ENCODE peak calls at places on chromosomes 13 and 19, in seven cellular contexts. Y is fibroblast of lung, U is A549, E is prostate gland, G is neural crest cell, M is left ventricle myocardium inferior, S is GM12878. K is an unnamed sample.

GRCh38 chr19:19652482-19653295 is 9.2 kb upstream of the GMIP start:
- DNase-seq in S (no peak), U (no peak), E (no peak), G (no peak), M (no peak), Y (no peak), K (no peak)

GRCh38 chr19:1855040-1855827 is 7.0 kb upstream of the REXO1 start:
- DNase-seq in U (peak), S (peak), M (peak), G (peak), Y (peak), E (peak), K (peak)

GRCh38 chr19:55712804-55713631 is 25.2 kb downstream of the NLRP9 start:
- DNase-seq in U (no peak), G (no peak), M (no peak), E (no peak), S (no peak), Y (no peak), K (no peak)

GRCh38 chr19:10238172-10238783 is 7.1 kb upstream of the S1PR2 start:
- DNase-seq in U (peak), S (no peak), G (no peak), M (peak), E (no peak), Y (peak), K (no peak)

GRCh38 chr13:26721251-26721939 is 39.2 kb downstream of the GPR12 start:
- DNase-seq in Y (no peak), U (peak), E (no peak), G (no peak), M (no peak), S (no peak), K (no peak)

GRCh38 chr19:35392742-35393350 is 22.0 kb downstream of the GPR42 start:
- DNase-seq in U (no peak), Y (no peak), S (no peak), G (no peak), M (no peak), E (no peak), K (no peak)

GRCh38 chr19:2527171-2527570 is 51.2 kb downstream of the GADD45B start:
- DNase-seq in M (no peak), Y (no peak), E (no peak), S (no peak), G (no peak), U (no peak), K (no peak)

GRCh38 chr19:45800009-45800553 is 7.4 kb upstream of the DMWD start:
- DNase-seq in S (no peak), E (no peak), M (no peak), U (peak), G (no peak), Y (peak), K (no peak)

GRCh38 chr13:51346397-51346796 is 6.9 kb downstream of the SERPINE3 start:
- DNase-seq in S (no peak), E (no peak), U (no peak), M (no peak), Y (no peak), G (no peak), K (no peak)

GRCh38 chr19:45681391-45682015 is 10.2 kb downstream of the SNRPD2 start:
- DNase-seq in S (no peak), Y (peak), G (peak), E (peak), U (peak), M (peak), K (peak)

GRCh38 chr13:101007245-101007644 is 332.6 kb upstream of the TMTC4 start:
- DNase-seq in S (no peak), M (no peak), G (no peak), U (no peak), E (no peak), Y (no peak), K (no peak)

GRCh38 chr13:109998808-109999528 is 212.6 kb upstream of the IRS2 start:
- DNase-seq in M (no peak), U (peak), Y (peak), G (no peak), E (no peak), S (no peak), K (no peak)

GRCh38 chr19:590396-590745 is 690 bp downstream of the HCN2 start:
- DNase-seq in Y (peak), E (no peak), G (no peak), U (no peak), M (no peak), S (no peak), K (peak)

GRCh38 chr13:73060251-73061160 is 1.7 kb downstream of the KLF5 start:
- DNase-seq in U (no peak), M (no peak), E (peak), Y (peak), S (no peak), G (no peak), K (peak)

GRCh38 chr13:101514695-101515275 is 62.3 kb downstream of the ITGBL1 start:
- DNase-seq in E (no peak), G (peak), U (peak), M (no peak), S (no peak), Y (peak), K (peak)

GRCh38 chr13:65613004-65613403 is 1617.1 kb downstream of the PCDH9 start:
- DNase-seq in E (no peak), Y (no peak), U (peak), G (no peak), M (no peak), S (no peak), K (no peak)
- TF ChIP-seq CTCF in E (no peak), Y (peak), U (no peak), G (peak), M (no peak), S (no peak), K (peak)

GRCh38 chr13:75432045-75432444 is 49.9 kb downstream of the TBC1D4 start:
- DNase-seq in M (no peak), U (peak), Y (no peak), E (no peak), S (no peak), G (no peak), K (no peak)
- TF ChIP-seq CTCF in M (no peak), U (peak), Y (no peak), E (no peak), S (no peak), G (no peak), K (no peak)

DNA sequence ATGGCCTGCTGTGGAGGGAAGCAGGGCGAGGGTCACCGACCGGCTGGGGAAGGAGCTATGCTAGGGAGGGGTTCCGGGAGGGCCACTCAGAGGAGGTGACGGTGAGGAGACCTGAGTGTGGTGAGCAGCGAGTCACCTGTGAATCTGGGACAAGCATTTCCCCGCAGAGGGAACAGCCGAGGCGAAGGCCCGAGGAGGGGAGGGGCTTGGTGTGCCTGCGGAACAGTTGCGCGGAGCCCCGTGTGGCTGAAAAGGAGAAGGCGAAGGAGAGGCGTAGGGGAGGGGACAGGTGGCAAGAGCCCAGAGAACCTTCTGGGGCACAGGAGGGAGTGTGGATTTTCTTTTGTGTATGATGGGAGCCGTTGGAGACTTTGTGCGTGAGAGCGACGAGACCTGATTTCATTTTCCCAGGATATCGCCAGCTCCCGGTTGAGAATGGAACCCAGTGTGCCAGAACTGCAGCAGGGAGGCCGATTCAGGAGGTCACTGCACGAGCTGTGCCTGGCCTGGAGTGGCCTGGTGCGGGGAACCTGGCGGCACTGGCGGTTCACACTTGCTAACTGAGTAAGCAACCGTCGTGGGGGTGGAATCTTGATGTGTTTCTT is 117.7 kb upstream of the ZNF507 start:
- DNase-seq in E (no peak), U (no peak), S (no peak), Y (no peak), G (no peak), M (no peak), K (no peak)
- TF ChIP-seq CTCF in E (no peak), U (no peak), S (no peak), Y (no peak), G (no peak), M (no peak), K (no peak)

DNA sequence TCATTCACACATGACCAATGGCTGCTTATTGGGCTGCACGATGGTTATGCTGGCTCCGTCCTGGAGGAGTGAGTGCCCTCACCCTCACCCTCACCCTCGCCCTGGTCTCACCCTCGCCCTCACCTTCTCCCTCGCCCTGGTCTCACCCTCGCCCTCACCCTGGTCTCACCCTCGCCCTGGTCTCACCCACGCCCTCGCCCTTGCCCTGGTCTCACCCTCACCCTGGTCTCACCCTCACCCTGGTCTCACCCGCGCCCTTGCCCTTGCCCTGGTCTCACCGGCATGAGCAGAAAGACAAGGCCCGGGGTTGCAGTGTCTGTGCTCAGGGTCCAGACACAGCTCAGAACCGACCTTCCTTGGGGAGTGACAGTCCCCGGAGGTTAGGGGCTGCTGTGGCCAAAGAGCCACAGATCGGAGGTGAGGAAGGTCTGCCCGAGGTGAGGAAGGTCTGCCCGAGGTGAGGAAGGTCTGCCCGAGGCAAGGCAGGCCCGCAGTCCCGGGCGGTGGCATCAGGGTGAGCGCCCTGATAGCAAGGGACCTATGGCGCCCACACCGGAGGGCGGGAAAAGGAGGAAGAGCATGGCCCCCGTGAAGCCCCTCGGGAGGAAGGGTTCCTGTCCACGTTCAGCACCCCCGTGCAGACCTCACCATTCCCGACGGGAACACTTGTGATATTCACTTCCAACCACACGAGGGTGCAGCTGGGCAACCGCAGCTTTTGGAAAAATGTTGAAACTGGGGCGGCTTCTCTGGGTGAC is 65.6 kb downstream of the MCF2L start:
- DNase-seq in S (no peak), U (peak), E (peak), Y (peak), M (no peak), G (peak), K (peak)
- TF ChIP-seq CTCF in S (no peak), U (peak), E (peak), Y (peak), M (peak), G (peak), K (peak)

DNA sequence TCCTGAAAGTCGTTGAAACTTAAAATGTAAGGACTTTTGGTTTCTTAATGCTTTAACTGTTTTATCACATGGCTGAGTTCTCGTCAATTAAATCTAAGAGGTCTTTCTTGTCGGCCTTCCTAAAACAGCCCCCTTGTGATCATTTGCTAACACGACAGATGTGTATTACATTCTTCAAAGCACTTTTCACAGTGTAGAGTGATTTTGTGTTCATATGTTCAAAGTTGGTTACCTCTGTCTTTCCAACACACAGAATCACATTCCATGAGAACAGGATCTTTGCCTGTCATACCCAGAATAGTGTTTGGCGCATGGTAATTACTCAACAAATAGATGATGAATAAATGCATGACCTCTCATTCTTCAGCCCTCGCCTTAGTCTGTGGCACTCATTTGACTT is 1.1 kb downstream of the GTF2F2 start:
- DNase-seq in M (no peak), Y (peak), G (no peak), E (no peak), S (no peak), U (peak), K (no peak)
- TF ChIP-seq CTCF in M (no peak), Y (no peak), G (peak), E (no peak), S (no peak), U (no peak), K (peak)

GRCh38 chr19:6590458-6591319 is at the start of gene CD70:
- DNase-seq in M (no peak), E (no peak), S (peak), G (peak), Y (no peak), U (peak), K (peak)
- TF ChIP-seq CTCF in M (no peak), E (no peak), S (no peak), G (no peak), Y (no peak), U (no peak), K (no peak)

DNA sequence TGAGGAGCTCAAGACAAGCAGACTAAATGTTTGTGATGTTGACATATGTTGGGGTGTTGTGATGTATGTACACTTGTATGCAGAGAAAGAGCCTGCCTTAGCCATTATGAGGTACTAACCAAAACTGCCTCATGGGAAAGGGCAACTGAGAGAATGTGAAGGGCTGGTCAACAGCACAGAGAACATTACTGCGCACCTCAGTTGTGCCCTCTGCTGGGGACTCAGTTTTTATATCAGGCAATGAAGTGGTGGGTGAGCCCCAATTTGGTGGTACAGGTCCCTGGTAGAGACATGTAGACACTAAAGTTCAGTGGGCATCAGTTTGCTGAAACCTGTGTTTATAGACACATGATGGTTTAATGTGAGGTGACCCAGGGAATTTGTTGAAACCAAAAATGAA is 286.9 kb downstream of the DCT start:
- DNase-seq in M (no peak), G (peak), U (peak), E (peak), S (no peak), Y (peak), K (peak)
- TF ChIP-seq CTCF in M (peak), G (peak), U (peak), E (peak), S (peak), Y (peak), K (peak)

DNA sequence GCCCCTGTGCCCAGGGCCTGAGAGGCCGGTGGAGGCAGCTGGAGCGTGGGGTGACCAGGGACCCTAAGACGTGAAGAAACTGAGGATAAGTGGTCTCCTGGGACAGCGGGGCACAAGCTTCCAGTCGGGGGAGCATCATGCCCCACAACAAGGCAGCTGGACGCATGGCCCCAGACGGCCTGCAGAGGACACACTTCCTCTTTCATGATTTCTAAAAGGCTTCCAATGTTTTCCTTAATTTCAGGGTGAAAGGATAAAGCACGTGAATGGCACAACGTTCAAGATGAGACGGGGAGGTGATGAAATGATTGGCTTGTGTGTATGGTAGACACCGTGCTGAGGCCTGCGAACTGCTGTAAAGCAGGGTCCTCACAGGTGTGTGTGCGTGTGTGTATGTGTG is 20.2 kb upstream of the MYDGF start:
- DNase-seq in E (no peak), M (no peak), G (no peak), Y (no peak), S (no peak), U (no peak), K (no peak)
- TF ChIP-seq CTCF in E (no peak), M (no peak), G (no peak), Y (no peak), S (no peak), U (no peak), K (no peak)

GRCh38 chr13:99271249-99271648 is 13.1 kb upstream of the GPR18 start:
- DNase-seq in E (no peak), G (no peak), U (no peak), Y (no peak), M (no peak), S (no peak), K (no peak)

GRCh38 chr13:99270503-99270902 is 12.3 kb upstream of the GPR18 start:
- DNase-seq in S (no peak), Y (no peak), G (no peak), M (no peak), U (no peak), E (no peak), K (no peak)

GRCh38 chr13:99268822-99269221 is 10.6 kb upstream of the GPR18 start:
- DNase-seq in S (no peak), U (no peak), M (no peak), Y (no peak), G (no peak), E (no peak), K (no peak)

GRCh38 chr13:99267927-99268326 is 9.7 kb upstream of the GPR18 start:
- DNase-seq in S (no peak), Y (no peak), U (no peak), G (no peak), M (no peak), E (no peak), K (no peak)

GRCh38 chr13:99269627-99270252 is 11.6 kb upstream of the GPR18 start:
- DNase-seq in Y (peak), U (peak), G (no peak), M (no peak), S (no peak), E (no peak), K (no peak)
- TF ChIP-seq CTCF in Y (peak), U (peak), G (peak), M (peak), S (peak), E (peak), K (peak)

DNA sequence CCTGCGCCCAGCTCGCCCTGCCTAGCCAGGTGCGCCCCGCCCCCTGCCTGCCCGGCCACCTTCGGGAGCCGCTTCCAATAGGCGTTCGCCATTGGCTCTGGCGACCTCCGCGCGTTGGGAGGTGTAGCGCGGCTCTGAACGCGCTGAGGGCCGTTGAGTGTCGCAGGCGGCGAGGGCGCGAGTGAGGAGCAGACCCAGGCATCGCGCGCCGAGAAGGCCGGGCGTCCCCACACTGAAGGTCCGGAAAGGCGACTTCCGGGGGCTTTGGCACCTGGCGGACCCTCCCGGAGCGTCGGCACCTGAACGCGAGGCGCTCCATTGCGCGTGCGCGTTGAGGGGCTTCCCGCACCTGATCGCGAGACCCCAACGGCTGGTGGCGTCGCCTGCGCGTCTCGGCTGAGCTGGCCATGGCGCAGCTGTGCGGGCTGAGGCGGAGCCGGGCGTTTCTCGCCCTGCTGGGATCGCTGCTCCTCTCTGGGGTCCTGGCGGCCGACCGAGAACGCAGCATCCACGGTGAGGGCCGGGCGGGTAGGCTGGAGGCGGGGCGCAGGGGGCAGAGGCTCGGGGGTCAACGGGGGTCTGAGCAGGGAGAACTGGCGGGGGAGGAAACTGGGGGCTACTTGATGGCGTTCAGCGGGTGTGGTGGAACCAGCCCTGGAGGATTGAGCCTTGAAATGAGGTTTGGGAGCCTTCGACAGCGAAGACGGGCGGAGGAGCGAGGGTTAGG is at the start of gene SPINT2:
- DNase-seq in G (peak), E (no peak), M (no peak), S (no peak), U (no peak), Y (no peak), K (peak)
- TF ChIP-seq CTCF in G (peak), E (no peak), M (no peak), S (no peak), U (no peak), Y (no peak), K (no peak)

K was measured in nephron progenitor cell.